ENCODE peak calls at places on chromosomes 13 and 19, in four cellular contexts. One of them, this sample, is unnamed.

GRCh38 chr19:38144667-38145066 is 79.4 kb downstream of the DPF1 start:
- DNase-seq in heart left ventricle: no peak
- DNase-seq in body of pancreas: no peak
- DNase-seq in A549: no peak
- DNase-seq in this sample: no peak

GRCh38 chr19:38709671-38710415 is 34.4 kb downstream of the CAPN12 start:
- DNase-seq in A549: no peak
- DNase-seq in body of pancreas: no peak
- DNase-seq in heart left ventricle: no peak
- DNase-seq in this sample: no peak

GRCh38 chr19:36136975-36137686 is 2.7 kb upstream of the CAPNS1 start:
- DNase-seq in A549: peak
- DNase-seq in body of pancreas: peak
- DNase-seq in heart left ventricle: peak
- DNase-seq in this sample: peak

GRCh38 chr13:109100705-109101104 is 471.3 kb downstream of the MYO16 start:
- DNase-seq in A549: no peak
- DNase-seq in heart left ventricle: no peak
- DNase-seq in body of pancreas: no peak
- DNase-seq in this sample: no peak

GRCh38 chr13:27797228-27797624 is 4.9 kb downstream of the GSX1 start:
- DNase-seq in heart left ventricle: no peak
- DNase-seq in A549: peak
- DNase-seq in body of pancreas: peak
- DNase-seq in this sample: peak

GRCh38 chr13:111359237-111359915 is 38.9 kb downstream of the TEX29 start:
- DNase-seq in heart left ventricle: no peak
- DNase-seq in A549: no peak
- DNase-seq in body of pancreas: no peak
- DNase-seq in this sample: no peak

GRCh38 chr13:50357586-50358118 is 342.4 kb downstream of the KCNRG start:
- DNase-seq in body of pancreas: peak
- DNase-seq in A549: no peak
- DNase-seq in heart left ventricle: no peak
- DNase-seq in this sample: peak

GRCh38 chr19:35207391-35207871 is 21.1 kb downstream of the FAM187B start:
- DNase-seq in A549: no peak
- DNase-seq in heart left ventricle: no peak
- DNase-seq in body of pancreas: no peak
- DNase-seq in this sample: no peak

GRCh38 chr13:81487151-81487550 is 1146.2 kb upstream of the SPRY2 start:
- DNase-seq in heart left ventricle: no peak
- DNase-seq in body of pancreas: peak
- DNase-seq in A549: peak
- DNase-seq in this sample: peak

GRCh38 chr13:76882431-76882830 is 3.8 kb downstream of the KCTD12 start:
- DNase-seq in A549: no peak
- DNase-seq in heart left ventricle: no peak
- DNase-seq in body of pancreas: no peak
- DNase-seq in this sample: peak

GRCh38 chr19:15072930-15073647 is 8.9 kb upstream of the OR1I1 start:
- DNase-seq in body of pancreas: no peak
- DNase-seq in heart left ventricle: no peak
- DNase-seq in A549: no peak
- DNase-seq in this sample: no peak

GRCh38 chr13:43285891-43286602 is 262.7 kb downstream of the DNAJC15 start:
- DNase-seq in body of pancreas: no peak
- DNase-seq in A549: no peak
- DNase-seq in heart left ventricle: no peak
- DNase-seq in this sample: peak

GRCh38 chr19:45231891-45232290 is 13.3 kb downstream of the EXOC3L2 start:
- DNase-seq in body of pancreas: no peak
- DNase-seq in heart left ventricle: no peak
- DNase-seq in A549: no peak
- DNase-seq in this sample: no peak
- H3K27ac ChIP-seq in body of pancreas: no peak
- H3K27ac ChIP-seq in heart left ventricle: no peak
- H3K27ac ChIP-seq in A549: no peak
- H3K27ac ChIP-seq in this sample: no peak

GRCh38 chr19:1353144-1353543 is 30.6 kb upstream of the NDUFS7 start:
- DNase-seq in heart left ventricle: no peak
- DNase-seq in A549: no peak
- DNase-seq in body of pancreas: no peak
- DNase-seq in this sample: no peak

GRCh38 chr19:1357695-1358094 is 26.0 kb upstream of the NDUFS7 start:
- DNase-seq in body of pancreas: no peak
- DNase-seq in A549: no peak
- DNase-seq in heart left ventricle: no peak
- DNase-seq in this sample: no peak

GRCh38 chr19:1355974-1356865 is 27.5 kb upstream of the NDUFS7 start:
- DNase-seq in body of pancreas: no peak
- DNase-seq in heart left ventricle: no peak
- DNase-seq in A549: no peak
- DNase-seq in this sample: no peak

GRCh38 chr19:1354496-1355257 is 29.0 kb upstream of the NDUFS7 start:
- DNase-seq in heart left ventricle: peak
- DNase-seq in A549: peak
- DNase-seq in body of pancreas: peak
- DNase-seq in this sample: peak

GRCh38 chr19:1355258-1355973 is 28.3 kb upstream of the NDUFS7 start:
- DNase-seq in heart left ventricle: no peak
- DNase-seq in body of pancreas: no peak
- DNase-seq in A549: no peak
- DNase-seq in this sample: no peak
- H3K27ac ChIP-seq in heart left ventricle: peak
- H3K27ac ChIP-seq in body of pancreas: peak
- H3K27ac ChIP-seq in A549: peak
- H3K27ac ChIP-seq in this sample: no peak

GRCh38 chr13:98567140-98567539 is 9.8 kb downstream of the STK24 start:
- DNase-seq in body of pancreas: no peak
- DNase-seq in A549: no peak
- DNase-seq in heart left ventricle: no peak
- DNase-seq in this sample: no peak
- H3K27ac ChIP-seq in body of pancreas: no peak
- H3K27ac ChIP-seq in A549: no peak
- H3K27ac ChIP-seq in heart left ventricle: no peak
- H3K27ac ChIP-seq in this sample: no peak

GRCh38 chr13:46575321-46575721 is 22.4 kb downstream of the LRCH1 start:
- DNase-seq in A549: no peak
- DNase-seq in heart left ventricle: no peak
- DNase-seq in body of pancreas: no peak
- DNase-seq in this sample: no peak
- H3K27ac ChIP-seq in A549: no peak
- H3K27ac ChIP-seq in heart left ventricle: peak
- H3K27ac ChIP-seq in body of pancreas: no peak
- H3K27ac ChIP-seq in this sample: no peak

GRCh38 chr19:6272913-6273600 is 6.7 kb downstream of the MLLT1 start:
- DNase-seq in heart left ventricle: no peak
- DNase-seq in body of pancreas: no peak
- DNase-seq in A549: no peak
- DNase-seq in this sample: no peak

GRCh38 chr19:6270822-6271221 is 9.0 kb downstream of the MLLT1 start:
- DNase-seq in heart left ventricle: no peak
- DNase-seq in body of pancreas: no peak
- DNase-seq in A549: no peak
- DNase-seq in this sample: no peak

GRCh38 chr19:6271251-6271650 is 8.5 kb downstream of the MLLT1 start:
- DNase-seq in A549: no peak
- DNase-seq in body of pancreas: no peak
- DNase-seq in heart left ventricle: no peak
- DNase-seq in this sample: no peak

GRCh38 chr19:6272411-6272791 is 7.4 kb downstream of the MLLT1 start:
- DNase-seq in heart left ventricle: no peak
- DNase-seq in A549: no peak
- DNase-seq in body of pancreas: no peak
- DNase-seq in this sample: no peak

GRCh38 chr19:6271721-6272410 is 7.9 kb downstream of the MLLT1 start:
- DNase-seq in A549: no peak
- DNase-seq in heart left ventricle: peak
- DNase-seq in body of pancreas: peak
- DNase-seq in this sample: no peak
- H3K27ac ChIP-seq in A549: no peak
- H3K27ac ChIP-seq in heart left ventricle: peak
- H3K27ac ChIP-seq in body of pancreas: peak
- H3K27ac ChIP-seq in this sample: peak

DNA sequence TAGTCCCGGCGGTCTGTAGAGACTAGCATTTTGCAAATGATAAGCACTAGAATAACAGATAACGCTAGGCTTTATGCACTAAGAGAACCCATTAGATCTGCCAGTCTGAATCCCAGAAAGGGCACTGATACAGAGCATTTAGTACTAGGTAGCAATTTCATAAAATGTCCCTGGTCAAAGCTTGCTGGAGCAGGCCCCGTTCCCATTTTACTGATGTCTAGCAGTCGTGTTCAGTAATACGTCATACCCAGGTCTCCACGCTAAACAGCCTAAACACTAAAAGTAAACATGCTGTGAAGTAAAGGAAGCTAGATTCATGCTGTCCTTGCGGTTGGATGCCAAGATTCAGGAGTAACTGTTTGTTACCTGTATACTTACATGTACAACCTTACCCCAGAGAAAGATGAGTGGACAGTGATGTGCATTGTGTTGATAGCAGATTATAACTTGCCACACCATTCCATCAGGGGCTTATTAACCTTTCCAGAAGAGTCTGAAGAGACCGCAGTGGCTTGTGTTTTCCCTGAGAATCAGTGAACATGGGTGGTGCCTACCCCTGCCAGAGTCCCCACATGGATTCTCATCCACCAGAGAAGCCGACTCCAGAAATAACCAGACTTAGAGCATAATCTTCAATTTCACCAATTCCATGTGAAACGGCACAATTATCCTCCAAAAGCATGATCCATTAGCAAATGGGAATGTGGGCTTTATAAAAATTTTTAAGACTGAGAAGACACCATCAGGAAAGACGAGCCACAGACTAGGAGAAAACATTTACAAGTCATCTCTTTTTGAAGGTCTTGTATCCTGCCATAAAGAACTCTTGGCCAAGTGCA is 3.4 kb upstream of the RPS11 start:
- DNase-seq in body of pancreas: no peak
- DNase-seq in heart left ventricle: no peak
- DNase-seq in A549: peak
- DNase-seq in this sample: no peak
- H3K27ac ChIP-seq in body of pancreas: no peak
- H3K27ac ChIP-seq in heart left ventricle: no peak
- H3K27ac ChIP-seq in A549: no peak
- H3K27ac ChIP-seq in this sample: no peak